ENCODE peak calls at places on chromosome 5, in seven cellular contexts. One of them, this sample, is unnamed.

GRCh38 chr5:143564417-143564816 is 160.9 kb upstream of the NR3C1 start:
- DNase-seq in prostate gland: no peak
- DNase-seq in CD4-positive, alpha-beta T cell: no peak
- DNase-seq in NCI-H1417: no peak
- DNase-seq in A673: no peak
- DNase-seq in GM03348: no peak
- DNase-seq in stimulated activated CD4-positive, alpha-beta T cell treated with anti-CD3 and anti-CD28 coated beads, Interleukin-4, amount 100 ng/mL, for 24 hours: no peak
- DNase-seq in this sample: no peak

GRCh38 chr5:57676228-57677098 is 193.9 kb upstream of the ACTBL2 start:
- DNase-seq in NCI-H1417: no peak
- DNase-seq in CD4-positive, alpha-beta T cell: no peak
- DNase-seq in A673: no peak
- DNase-seq in prostate gland: no peak
- DNase-seq in stimulated activated CD4-positive, alpha-beta T cell treated with anti-CD3 and anti-CD28 coated beads, Interleukin-4, amount 100 ng/mL, for 24 hours: no peak
- DNase-seq in GM03348: no peak
- DNase-seq in this sample: no peak

GRCh38 chr5:132540764-132541163 is 2.6 kb downstream of the IL5 start:
- DNase-seq in prostate gland: no peak
- DNase-seq in A673: no peak
- DNase-seq in NCI-H1417: no peak
- DNase-seq in CD4-positive, alpha-beta T cell: no peak
- DNase-seq in stimulated activated CD4-positive, alpha-beta T cell treated with anti-CD3 and anti-CD28 coated beads, Interleukin-4, amount 100 ng/mL, for 24 hours: no peak
- DNase-seq in GM03348: no peak
- DNase-seq in this sample: no peak

GRCh38 chr5:138352722-138353549 is 451 bp downstream of the KDM3B start:
- DNase-seq in CD4-positive, alpha-beta T cell: peak
- DNase-seq in NCI-H1417: peak
- DNase-seq in prostate gland: peak
- DNase-seq in A673: peak
- DNase-seq in GM03348: peak
- DNase-seq in stimulated activated CD4-positive, alpha-beta T cell treated with anti-CD3 and anti-CD28 coated beads, Interleukin-4, amount 100 ng/mL, for 24 hours: peak
- DNase-seq in this sample: peak

GRCh38 chr5:77379558-77380061 is 112.5 kb downstream of the WDR41 start:
- DNase-seq in CD4-positive, alpha-beta T cell: peak
- DNase-seq in prostate gland: no peak
- DNase-seq in A673: no peak
- DNase-seq in GM03348: no peak
- DNase-seq in NCI-H1417: no peak
- DNase-seq in stimulated activated CD4-positive, alpha-beta T cell treated with anti-CD3 and anti-CD28 coated beads, Interleukin-4, amount 100 ng/mL, for 24 hours: peak
- DNase-seq in this sample: peak

GRCh38 chr5:120358949-120359348 is 105.2 kb upstream of the PRR16 start:
- DNase-seq in CD4-positive, alpha-beta T cell: no peak
- DNase-seq in prostate gland: no peak
- DNase-seq in GM03348: no peak
- DNase-seq in A673: no peak
- DNase-seq in NCI-H1417: no peak
- DNase-seq in stimulated activated CD4-positive, alpha-beta T cell treated with anti-CD3 and anti-CD28 coated beads, Interleukin-4, amount 100 ng/mL, for 24 hours: no peak
- DNase-seq in this sample: no peak

GRCh38 chr5:1788828-1789227 is 10.8 kb downstream of the MRPL36 start:
- DNase-seq in CD4-positive, alpha-beta T cell: no peak
- DNase-seq in GM03348: no peak
- DNase-seq in prostate gland: no peak
- DNase-seq in stimulated activated CD4-positive, alpha-beta T cell treated with anti-CD3 and anti-CD28 coated beads, Interleukin-4, amount 100 ng/mL, for 24 hours: no peak
- DNase-seq in NCI-H1417: no peak
- DNase-seq in A673: no peak
- DNase-seq in this sample: no peak

GRCh38 chr5:134547579-134547978 is 22.1 kb downstream of the JADE2 start:
- DNase-seq in CD4-positive, alpha-beta T cell: no peak
- DNase-seq in stimulated activated CD4-positive, alpha-beta T cell treated with anti-CD3 and anti-CD28 coated beads, Interleukin-4, amount 100 ng/mL, for 24 hours: no peak
- DNase-seq in GM03348: peak
- DNase-seq in A673: peak
- DNase-seq in NCI-H1417: no peak
- DNase-seq in prostate gland: peak
- DNase-seq in this sample: no peak

GRCh38 chr5:113788141-113788540 is 274.6 kb downstream of the YTHDC2 start:
- DNase-seq in CD4-positive, alpha-beta T cell: no peak
- DNase-seq in A673: no peak
- DNase-seq in prostate gland: no peak
- DNase-seq in GM03348: no peak
- DNase-seq in stimulated activated CD4-positive, alpha-beta T cell treated with anti-CD3 and anti-CD28 coated beads, Interleukin-4, amount 100 ng/mL, for 24 hours: no peak
- DNase-seq in NCI-H1417: no peak
- DNase-seq in this sample: no peak